ENCODE peak calls at places on chromosomes 11 and 22, in five cellular contexts. One of them, this sample, is unnamed.

GRCh38 chr11:86800076-86800955 is at the start of gene PRSS23:
- DNase-seq in fibroblast of lung: peak
- DNase-seq in PC-3: peak
- DNase-seq in endothelial cell of umbilical vein: peak
- DNase-seq in hepatocyte: peak
- DNase-seq in this sample: peak

GRCh38 chr11:64341851-64342791 is 2.1 kb downstream of the CCDC88B start:
- DNase-seq in PC-3: peak
- DNase-seq in fibroblast of lung: peak
- DNase-seq in endothelial cell of umbilical vein: peak
- DNase-seq in hepatocyte: peak
- DNase-seq in this sample: peak

GRCh38 chr22:44338183-44338812 is 25.5 kb upstream of the SHISAL1 start:
- DNase-seq in PC-3: peak
- DNase-seq in hepatocyte: no peak
- DNase-seq in fibroblast of lung: no peak
- DNase-seq in endothelial cell of umbilical vein: no peak
- DNase-seq in this sample: no peak

GRCh38 chr11:106091480-106092123 is 14.1 kb downstream of the AASDHPPT start:
- DNase-seq in hepatocyte: peak
- DNase-seq in PC-3: peak
- DNase-seq in endothelial cell of umbilical vein: peak
- DNase-seq in fibroblast of lung: peak
- DNase-seq in this sample: peak

GRCh38 chr11:134579709-134580634 is 167.9 kb upstream of the B3GAT1 start:
- DNase-seq in PC-3: no peak
- DNase-seq in endothelial cell of umbilical vein: no peak
- DNase-seq in hepatocyte: peak
- DNase-seq in fibroblast of lung: no peak
- DNase-seq in this sample: no peak

GRCh38 chr11:61578819-61579218 is 2.1 kb downstream of the SYT7 start:
- DNase-seq in fibroblast of lung: no peak
- DNase-seq in PC-3: no peak
- DNase-seq in endothelial cell of umbilical vein: no peak
- DNase-seq in hepatocyte: no peak
- DNase-seq in this sample: no peak

GRCh38 chr11:9037963-9038362 is 34.2 kb upstream of the NRIP3 start:
- DNase-seq in PC-3: no peak
- DNase-seq in hepatocyte: no peak
- DNase-seq in endothelial cell of umbilical vein: no peak
- DNase-seq in fibroblast of lung: no peak
- DNase-seq in this sample: no peak

GRCh38 chr11:69520186-69520585 is 38.7 kb downstream of the LINC01488 start:
- DNase-seq in endothelial cell of umbilical vein: no peak
- DNase-seq in fibroblast of lung: no peak
- DNase-seq in PC-3: no peak
- DNase-seq in hepatocyte: no peak
- DNase-seq in this sample: no peak

GRCh38 chr11:11988099-11988651 is 20.3 kb downstream of the DKK3 start:
- DNase-seq in fibroblast of lung: peak
- DNase-seq in PC-3: peak
- DNase-seq in hepatocyte: no peak
- DNase-seq in endothelial cell of umbilical vein: peak
- DNase-seq in this sample: no peak

GRCh38 chr11:124934862-124935547 is 842 bp downstream of the HEPACAM start:
- DNase-seq in PC-3: peak
- DNase-seq in endothelial cell of umbilical vein: peak
- DNase-seq in fibroblast of lung: peak
- DNase-seq in hepatocyte: peak
- DNase-seq in this sample: peak

GRCh38 chr11:70570693-70571395 is 172.5 kb downstream of the CTTN start:
- DNase-seq in PC-3: no peak
- DNase-seq in hepatocyte: no peak
- DNase-seq in endothelial cell of umbilical vein: no peak
- DNase-seq in fibroblast of lung: no peak
- DNase-seq in this sample: no peak

GRCh38 chr11:86942212-86942611 is 13.0 kb downstream of the FZD4 start:
- DNase-seq in PC-3: peak
- DNase-seq in hepatocyte: no peak
- DNase-seq in endothelial cell of umbilical vein: peak
- DNase-seq in fibroblast of lung: no peak
- DNase-seq in this sample: no peak

GRCh38 chr11:19071255-19071654 is 10.7 kb upstream of the MRGPRX2 start:
- DNase-seq in fibroblast of lung: peak
- DNase-seq in PC-3: peak
- DNase-seq in endothelial cell of umbilical vein: peak
- DNase-seq in hepatocyte: peak
- DNase-seq in this sample: peak

GRCh38 chr11:82899957-82900276 is 313 bp downstream of the PRCP start:
- DNase-seq in hepatocyte: no peak
- DNase-seq in endothelial cell of umbilical vein: no peak
- DNase-seq in PC-3: no peak
- DNase-seq in fibroblast of lung: no peak
- DNase-seq in this sample: no peak

GRCh38 chr11:128400382-128401203 is 186.8 kb downstream of the ETS1 start:
- DNase-seq in PC-3: no peak
- DNase-seq in fibroblast of lung: peak
- DNase-seq in endothelial cell of umbilical vein: no peak
- DNase-seq in hepatocyte: peak
- DNase-seq in this sample: no peak

GRCh38 chr11:65625628-65626342 is 10.2 kb downstream of the PCNX3 start:
- DNase-seq in fibroblast of lung: peak
- DNase-seq in endothelial cell of umbilical vein: peak
- DNase-seq in hepatocyte: peak
- DNase-seq in PC-3: no peak
- DNase-seq in this sample: no peak

GRCh38 chr11:132493786-132494185 is 1038.5 kb downstream of the OPCML start:
- DNase-seq in PC-3: no peak
- DNase-seq in fibroblast of lung: no peak
- DNase-seq in endothelial cell of umbilical vein: no peak
- DNase-seq in hepatocyte: no peak
- DNase-seq in this sample: no peak

GRCh38 chr11:13249992-13250391 is 27.6 kb upstream of the BMAL1 start:
- DNase-seq in fibroblast of lung: peak
- DNase-seq in hepatocyte: no peak
- DNase-seq in endothelial cell of umbilical vein: peak
- DNase-seq in PC-3: peak
- DNase-seq in this sample: peak

GRCh38 chr11:118263694-118264567 is at the start of gene MPZL2:
- DNase-seq in fibroblast of lung: no peak
- DNase-seq in hepatocyte: peak
- DNase-seq in endothelial cell of umbilical vein: peak
- DNase-seq in PC-3: peak
- DNase-seq in this sample: peak

GRCh38 chr22:38031491-38031890 is 25.7 kb upstream of the PICK1 start:
- DNase-seq in fibroblast of lung: no peak
- DNase-seq in PC-3: no peak
- DNase-seq in hepatocyte: no peak
- DNase-seq in endothelial cell of umbilical vein: no peak
- DNase-seq in this sample: no peak

GRCh38 chr22:40791241-40791640 is 27.9 kb downstream of the SLC25A17 start:
- DNase-seq in PC-3: no peak
- DNase-seq in fibroblast of lung: no peak
- DNase-seq in hepatocyte: no peak
- DNase-seq in endothelial cell of umbilical vein: peak
- DNase-seq in this sample: no peak

GRCh38 chr11:1260023-1260501 is 37.2 kb downstream of the MUC5B start:
- DNase-seq in PC-3: peak
- DNase-seq in hepatocyte: peak
- DNase-seq in endothelial cell of umbilical vein: no peak
- DNase-seq in fibroblast of lung: peak
- DNase-seq in this sample: no peak

GRCh38 chr11:23755076-23755475 is 741.8 kb upstream of the LUZP2 start:
- DNase-seq in endothelial cell of umbilical vein: no peak
- DNase-seq in fibroblast of lung: no peak
- DNase-seq in PC-3: no peak
- DNase-seq in hepatocyte: no peak
- DNase-seq in this sample: no peak

GRCh38 chr11:61052182-61052972 is 49.9 kb upstream of the CD5 start:
- DNase-seq in endothelial cell of umbilical vein: no peak
- DNase-seq in PC-3: no peak
- DNase-seq in fibroblast of lung: no peak
- DNase-seq in hepatocyte: no peak
- DNase-seq in this sample: no peak

GRCh38 chr11:102685311-102685710 is 20.3 kb downstream of the MMP27 start:
- DNase-seq in hepatocyte: no peak
- DNase-seq in fibroblast of lung: no peak
- DNase-seq in PC-3: no peak
- DNase-seq in endothelial cell of umbilical vein: no peak
- DNase-seq in this sample: peak

GRCh38 chr11:107570015-107570414 is 4.5 kb upstream of the ALKBH8 start:
- DNase-seq in PC-3: no peak
- DNase-seq in endothelial cell of umbilical vein: no peak
- DNase-seq in fibroblast of lung: no peak
- DNase-seq in hepatocyte: no peak
- DNase-seq in this sample: no peak

GRCh38 chr11:71927813-71928738 is at the start of gene XNDC1N:
- DNase-seq in hepatocyte: peak
- DNase-seq in endothelial cell of umbilical vein: peak
- DNase-seq in fibroblast of lung: peak
- DNase-seq in PC-3: peak
- DNase-seq in this sample: no peak

GRCh38 chr11:81963018-81963417 is 770.6 kb downstream of the FAM181B start:
- DNase-seq in endothelial cell of umbilical vein: peak
- DNase-seq in hepatocyte: no peak
- DNase-seq in fibroblast of lung: peak
- DNase-seq in PC-3: peak
- DNase-seq in this sample: no peak

GRCh38 chr11:56089697-56090096 is 3.4 kb upstream of the OR8I2 start:
- DNase-seq in fibroblast of lung: no peak
- DNase-seq in hepatocyte: no peak
- DNase-seq in endothelial cell of umbilical vein: no peak
- DNase-seq in PC-3: no peak
- DNase-seq in this sample: no peak

GRCh38 chr22:49660794-49661781 is 166.6 kb downstream of the BRD1 start:
- DNase-seq in PC-3: no peak
- DNase-seq in hepatocyte: no peak
- DNase-seq in fibroblast of lung: no peak
- DNase-seq in endothelial cell of umbilical vein: no peak
- DNase-seq in this sample: no peak

GRCh38 chr11:97850726-97851125 is 1170.0 kb upstream of the CNTN5 start:
- DNase-seq in PC-3: no peak
- DNase-seq in hepatocyte: no peak
- DNase-seq in fibroblast of lung: no peak
- DNase-seq in endothelial cell of umbilical vein: no peak
- DNase-seq in this sample: no peak

GRCh38 chr22:29817724-29818123 is 20.4 kb downstream of the ASCC2 start:
- DNase-seq in endothelial cell of umbilical vein: no peak
- DNase-seq in PC-3: no peak
- DNase-seq in hepatocyte: no peak
- DNase-seq in fibroblast of lung: no peak
- DNase-seq in this sample: no peak
- TF ChIP-seq EZH2 in endothelial cell of umbilical vein: no peak
- TF ChIP-seq EZH2 in PC-3: no peak
- TF ChIP-seq EZH2 in hepatocyte: no peak
- TF ChIP-seq EZH2 in fibroblast of lung: no peak
- TF ChIP-seq EZH2 in this sample: no peak

GRCh38 chr11:100706179-100706578 is 19.1 kb downstream of the ARHGAP42 start:
- DNase-seq in PC-3: no peak
- DNase-seq in fibroblast of lung: no peak
- DNase-seq in hepatocyte: no peak
- DNase-seq in endothelial cell of umbilical vein: no peak
- DNase-seq in this sample: no peak

GRCh38 chr11:100709233-100709999 is 22.3 kb downstream of the ARHGAP42 start:
- DNase-seq in PC-3: peak
- DNase-seq in endothelial cell of umbilical vein: no peak
- DNase-seq in fibroblast of lung: peak
- DNase-seq in hepatocyte: no peak
- DNase-seq in this sample: peak

GRCh38 chr11:100704176-100704575 is 17.1 kb downstream of the ARHGAP42 start:
- DNase-seq in fibroblast of lung: no peak
- DNase-seq in PC-3: no peak
- DNase-seq in endothelial cell of umbilical vein: no peak
- DNase-seq in hepatocyte: no peak
- DNase-seq in this sample: no peak

GRCh38 chr11:100705447-100705846 is 18.4 kb downstream of the ARHGAP42 start:
- DNase-seq in PC-3: no peak
- DNase-seq in endothelial cell of umbilical vein: no peak
- DNase-seq in hepatocyte: no peak
- DNase-seq in fibroblast of lung: no peak
- DNase-seq in this sample: no peak
- TF ChIP-seq EZH2 in PC-3: no peak
- TF ChIP-seq EZH2 in endothelial cell of umbilical vein: no peak
- TF ChIP-seq EZH2 in hepatocyte: no peak
- TF ChIP-seq EZH2 in fibroblast of lung: no peak
- TF ChIP-seq EZH2 in this sample: no peak

GRCh38 chr11:7892059-7892699 is 38.9 kb downstream of the OR10A6 start:
- DNase-seq in fibroblast of lung: peak
- DNase-seq in hepatocyte: no peak
- DNase-seq in PC-3: peak
- DNase-seq in endothelial cell of umbilical vein: peak
- DNase-seq in this sample: no peak

GRCh38 chr11:7892751-7893356 is 38.2 kb downstream of the OR10A6 start:
- DNase-seq in hepatocyte: peak
- DNase-seq in endothelial cell of umbilical vein: peak
- DNase-seq in PC-3: peak
- DNase-seq in fibroblast of lung: peak
- DNase-seq in this sample: peak

GRCh38 chr11:7889985-7890384 is 41.1 kb downstream of the OR10A6 start:
- DNase-seq in hepatocyte: no peak
- DNase-seq in fibroblast of lung: no peak
- DNase-seq in endothelial cell of umbilical vein: no peak
- DNase-seq in PC-3: no peak
- DNase-seq in this sample: no peak

GRCh38 chr11:7893792-7894191 is 37.3 kb downstream of the OR10A6 start:
- DNase-seq in endothelial cell of umbilical vein: no peak
- DNase-seq in fibroblast of lung: no peak
- DNase-seq in hepatocyte: peak
- DNase-seq in PC-3: no peak
- DNase-seq in this sample: no peak

GRCh38 chr11:7890417-7891179 is 40.5 kb downstream of the OR10A6 start:
- DNase-seq in fibroblast of lung: no peak
- DNase-seq in hepatocyte: no peak
- DNase-seq in endothelial cell of umbilical vein: no peak
- DNase-seq in PC-3: no peak
- DNase-seq in this sample: no peak
- TF ChIP-seq EZH2 in fibroblast of lung: no peak
- TF ChIP-seq EZH2 in hepatocyte: no peak
- TF ChIP-seq EZH2 in endothelial cell of umbilical vein: no peak
- TF ChIP-seq EZH2 in PC-3: no peak
- TF ChIP-seq EZH2 in this sample: no peak

DNA sequence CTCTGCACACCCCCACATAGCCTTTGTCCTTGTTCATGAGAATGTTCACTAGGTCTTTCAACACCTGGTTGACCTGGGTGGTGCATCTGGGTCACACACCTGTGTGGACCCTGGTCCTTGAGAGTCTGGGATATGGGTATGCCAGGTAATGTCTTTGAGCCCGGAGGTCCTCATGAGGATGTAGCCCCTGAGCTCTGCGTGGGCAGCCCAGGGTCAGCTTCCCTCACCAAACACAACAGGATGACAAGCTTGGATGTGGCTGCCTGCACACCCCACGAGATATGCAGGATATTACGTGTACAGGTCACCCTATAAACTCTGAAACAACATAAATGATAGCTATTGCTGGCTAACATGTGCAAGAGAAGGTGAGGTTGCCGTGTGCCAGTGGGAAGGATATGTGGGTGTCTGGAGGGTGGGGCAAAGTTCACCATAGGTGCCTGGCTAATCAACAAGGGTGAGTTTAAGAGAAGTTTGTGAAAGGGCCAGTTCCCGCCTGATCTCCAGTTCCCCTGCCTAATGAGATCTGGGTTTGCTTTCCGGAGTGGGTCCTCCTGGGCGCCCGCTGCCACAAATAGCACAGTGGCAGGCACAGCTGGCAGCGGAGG is 1.3 kb upstream of the PPARA start:
- DNase-seq in PC-3: no peak
- DNase-seq in fibroblast of lung: no peak
- DNase-seq in hepatocyte: no peak
- DNase-seq in endothelial cell of umbilical vein: no peak
- DNase-seq in this sample: no peak
- TF ChIP-seq EZH2 in PC-3: no peak
- TF ChIP-seq EZH2 in fibroblast of lung: no peak
- TF ChIP-seq EZH2 in hepatocyte: no peak
- TF ChIP-seq EZH2 in endothelial cell of umbilical vein: no peak
- TF ChIP-seq EZH2 in this sample: no peak

This sample was measured in mammary epithelial cell.